ENCODE peak calls at places on chromosomes 11 and 22, in six cellular contexts. V is HTR-8/SVneo; D is NCI-H774; A is CD4-positive, alpha-beta T cell; N is T-helper 2 cell; M is activated naive CD8-positive, alpha-beta T cell treated with anti-CD3 and anti-CD28 coated beads, Interleukin-2, amount 50 U/mL, for 16 hours. H is an unnamed sample.

GRCh38 chr11:34234086-34234740 is 123.6 kb downstream of the ABTB2 start:
- DNase-seq in V (peak), D (no peak), A (peak), N (no peak), M (peak), H (no peak)

GRCh38 chr22:19016081-19016480 is 80.0 kb upstream of the PRODH start:
- DNase-seq in V (no peak), D (no peak), A (no peak), N (no peak), M (no peak), H (no peak)

GRCh38 chr11:113188433-113188834 is 125.9 kb upstream of the TTC12 start:
- DNase-seq in V (no peak), D (no peak), A (no peak), N (no peak), M (no peak), H (no peak)

GRCh38 chr22:29102300-29102699 is 29.5 kb downstream of the KREMEN1 start:
- DNase-seq in V (no peak), D (no peak), A (no peak), N (no peak), M (no peak), H (peak)

GRCh38 chr11:2269601-2270321 is 627 bp downstream of the ASCL2 start:
- DNase-seq in V (no peak), D (peak), A (peak), N (no peak), M (no peak), H (peak)

GRCh38 chr22:19448076-19448607 is 631 bp upstream of the C22orf39 start:
- DNase-seq in V (peak), D (peak), A (no peak), N (no peak), M (no peak), H (peak)

GRCh38 chr22:49673048-49673447 is 154.6 kb downstream of the BRD1 start:
- DNase-seq in V (no peak), D (no peak), A (no peak), N (no peak), M (no peak), H (no peak)

GRCh38 chr11:58675344-58676155 is 53.1 kb downstream of the CNTF start:
- DNase-seq in V (peak), D (peak), A (peak), N (peak), M (peak), H (no peak)

GRCh38 chr22:47382164-47382890 is 619.9 kb downstream of the TBC1D22A start:
- DNase-seq in V (no peak), D (no peak), A (no peak), N (no peak), M (no peak), H (no peak)

GRCh38 chr22:45895436-45896152 is 81.4 kb downstream of the WNT7B start:
- DNase-seq in V (no peak), D (no peak), A (no peak), N (no peak), M (no peak), H (no peak)

GRCh38 chr11:3243880-3244279 is 11.7 kb upstream of the MRGPRE start:
- DNase-seq in V (no peak), D (no peak), A (no peak), N (no peak), M (no peak), H (no peak)

GRCh38 chr11:59668950-59669610 is at the start of gene PATL1:
- DNase-seq in V (peak), D (peak), A (peak), N (peak), M (peak), H (peak)

H was measured in NCI-H2171.